ENCODE peak calls at places on chromosomes 4 and X, in four cellular contexts. One of them, this sample, is unnamed.

GRCh38 chrX:40243699-40244098 is 145.9 kb upstream of the BCOR start:
- DNase-seq in foreskin fibroblast: no peak
- DNase-seq in B cell: no peak
- DNase-seq in suprapubic skin: no peak
- DNase-seq in this sample: no peak

GRCh38 chr4:169438057-169438480 is 167.3 kb upstream of the SH3RF1 start:
- DNase-seq in B cell: no peak
- DNase-seq in foreskin fibroblast: no peak
- DNase-seq in suprapubic skin: no peak
- DNase-seq in this sample: no peak

GRCh38 chrX:77572322-77572721 is 125.1 kb downstream of the FGF16 start:
- DNase-seq in foreskin fibroblast: no peak
- DNase-seq in B cell: no peak
- DNase-seq in suprapubic skin: no peak
- DNase-seq in this sample: no peak

GRCh38 chr4:129350800-129351199 is 254.8 kb downstream of the C4orf33 start:
- DNase-seq in foreskin fibroblast: no peak
- DNase-seq in B cell: no peak
- DNase-seq in suprapubic skin: no peak
- DNase-seq in this sample: no peak

GRCh38 chrX:10296581-10296980 is 139.8 kb downstream of the CLCN4 start:
- DNase-seq in foreskin fibroblast: peak
- DNase-seq in suprapubic skin: no peak
- DNase-seq in B cell: no peak
- DNase-seq in this sample: no peak

GRCh38 chr4:183229397-183229796 is 90.7 kb downstream of the CLDN22 start:
- DNase-seq in suprapubic skin: no peak
- DNase-seq in foreskin fibroblast: peak
- DNase-seq in B cell: no peak
- DNase-seq in this sample: no peak

GRCh38 chr4:36399762-36400353 is 118.4 kb downstream of the DTHD1 start:
- DNase-seq in foreskin fibroblast: no peak
- DNase-seq in B cell: no peak
- DNase-seq in suprapubic skin: no peak
- DNase-seq in this sample: no peak

GRCh38 chr4:140448162-140448561 is 20.7 kb upstream of the CLGN start:
- DNase-seq in foreskin fibroblast: no peak
- DNase-seq in suprapubic skin: no peak
- DNase-seq in B cell: no peak
- DNase-seq in this sample: no peak

GRCh38 chr4:47122592-47123291 is 91.4 kb downstream of the GABRB1 start:
- DNase-seq in suprapubic skin: no peak
- DNase-seq in foreskin fibroblast: peak
- DNase-seq in B cell: peak
- DNase-seq in this sample: peak

GRCh38 chr4:46444318-46444717 is 54.4 kb upstream of the GABRA2 start:
- DNase-seq in suprapubic skin: no peak
- DNase-seq in foreskin fibroblast: no peak
- DNase-seq in B cell: no peak
- DNase-seq in this sample: no peak

GRCh38 chr4:53644607-53645006 is 53.3 kb upstream of the LNX1 start:
- DNase-seq in B cell: no peak
- DNase-seq in suprapubic skin: no peak
- DNase-seq in foreskin fibroblast: no peak
- DNase-seq in this sample: no peak

GRCh38 chr4:176478076-176478475 is 158.3 kb downstream of the SPCS3 start:
- DNase-seq in foreskin fibroblast: no peak
- DNase-seq in B cell: no peak
- DNase-seq in suprapubic skin: no peak
- DNase-seq in this sample: no peak

GRCh38 chr4:15781427-15782095 is 3.4 kb downstream of the CD38 start:
- DNase-seq in suprapubic skin: no peak
- DNase-seq in foreskin fibroblast: no peak
- DNase-seq in B cell: no peak
- DNase-seq in this sample: no peak

GRCh38 chr4:116358633-116359222 is 726.6 kb downstream of the TRAM1L1 start:
- DNase-seq in suprapubic skin: no peak
- DNase-seq in foreskin fibroblast: peak
- DNase-seq in B cell: no peak
- DNase-seq in this sample: peak

GRCh38 chr4:15147709-15148651 is 145.7 kb downstream of the CPEB2 start:
- DNase-seq in suprapubic skin: no peak
- DNase-seq in B cell: no peak
- DNase-seq in foreskin fibroblast: no peak
- DNase-seq in this sample: no peak

GRCh38 chr4:97953171-97953570 is 190.1 kb downstream of the STPG2 start:
- DNase-seq in suprapubic skin: no peak
- DNase-seq in foreskin fibroblast: no peak
- DNase-seq in B cell: no peak
- DNase-seq in this sample: no peak

GRCh38 chr4:176125063-176125462 is 59.4 kb downstream of the WDR17 start:
- DNase-seq in foreskin fibroblast: no peak
- DNase-seq in B cell: no peak
- DNase-seq in suprapubic skin: no peak
- DNase-seq in this sample: no peak

GRCh38 chr4:27775156-27775555 is 914.5 kb downstream of the STIM2 start:
- DNase-seq in suprapubic skin: no peak
- DNase-seq in foreskin fibroblast: no peak
- DNase-seq in B cell: no peak
- DNase-seq in this sample: no peak

DNA sequence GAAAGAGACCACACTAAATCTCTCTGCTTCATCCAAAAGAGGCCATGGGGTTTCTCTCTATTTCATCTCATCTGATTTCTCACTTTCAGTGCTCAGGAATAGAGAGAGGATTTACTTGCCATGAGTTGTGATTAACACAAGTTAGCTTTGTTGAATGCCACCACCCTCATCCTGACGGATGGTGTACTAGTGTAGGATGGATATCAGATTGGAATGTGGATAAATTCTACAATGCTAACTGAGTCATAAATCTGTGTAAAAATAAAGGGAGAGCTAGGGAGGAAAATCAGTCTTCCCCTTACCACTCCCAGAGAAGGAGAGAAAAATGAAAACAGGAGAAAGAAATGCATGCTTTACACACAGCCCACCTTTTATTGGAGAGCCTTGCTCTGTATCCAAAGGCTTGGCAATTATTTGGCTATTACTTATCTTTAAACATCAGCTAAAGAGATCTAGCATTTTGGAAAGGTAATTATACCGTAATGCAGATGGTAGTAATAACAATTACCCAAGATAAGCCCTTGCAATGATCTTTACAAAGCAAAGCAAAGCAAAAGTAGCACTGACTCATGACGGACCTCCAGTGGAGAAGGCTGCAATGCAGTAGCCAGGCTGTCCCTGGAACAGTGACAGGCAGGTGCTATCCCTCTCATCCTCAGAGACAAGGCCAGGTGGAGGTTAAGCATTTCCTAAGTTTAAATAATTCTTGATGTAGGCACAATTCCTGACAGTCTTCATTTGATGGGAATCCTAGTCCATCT is 306.3 kb upstream of the PPARGC1A start:
- DNase-seq in B cell: no peak
- DNase-seq in foreskin fibroblast: no peak
- DNase-seq in suprapubic skin: no peak
- DNase-seq in this sample: no peak
- TF ChIP-seq CTCF in B cell: no peak
- TF ChIP-seq CTCF in foreskin fibroblast: no peak
- TF ChIP-seq CTCF in suprapubic skin: no peak
- TF ChIP-seq CTCF in this sample: peak

GRCh38 chr4:22635692-22636091 is 57.0 kb upstream of the GBA3 start:
- DNase-seq in B cell: no peak
- DNase-seq in suprapubic skin: no peak
- DNase-seq in foreskin fibroblast: no peak
- DNase-seq in this sample: no peak
- TF ChIP-seq CTCF in B cell: no peak
- TF ChIP-seq CTCF in suprapubic skin: no peak
- TF ChIP-seq CTCF in foreskin fibroblast: no peak
- TF ChIP-seq CTCF in this sample: no peak

GRCh38 chr4:93791570-93792195 is 36.9 kb upstream of the ATOH1 start:
- DNase-seq in B cell: no peak
- DNase-seq in suprapubic skin: no peak
- DNase-seq in foreskin fibroblast: peak
- DNase-seq in this sample: no peak

GRCh38 chr4:93786149-93786548 is 42.4 kb upstream of the ATOH1 start:
- DNase-seq in suprapubic skin: no peak
- DNase-seq in B cell: no peak
- DNase-seq in foreskin fibroblast: no peak
- DNase-seq in this sample: no peak

DNA sequence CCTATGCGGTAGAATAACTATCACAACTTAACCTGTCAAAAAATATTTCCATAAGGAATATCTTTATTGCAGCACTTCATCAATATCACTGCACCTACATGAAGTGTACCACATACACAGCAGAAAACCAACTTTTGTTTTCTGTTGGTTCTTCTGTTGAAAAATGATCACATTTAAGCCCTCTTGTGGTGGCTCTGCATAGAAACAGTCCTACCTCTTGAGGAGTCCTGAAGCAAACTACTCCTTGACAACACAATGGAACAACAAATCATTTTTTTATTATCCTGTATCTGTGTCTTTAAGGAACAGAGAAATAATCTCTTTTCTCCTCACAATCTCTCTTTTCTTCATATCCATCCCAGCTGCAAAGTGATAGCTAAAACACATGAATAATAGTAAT is 39.8 kb upstream of the ATOH1 start:
- DNase-seq in foreskin fibroblast: no peak
- DNase-seq in B cell: no peak
- DNase-seq in suprapubic skin: no peak
- DNase-seq in this sample: no peak
- TF ChIP-seq CTCF in foreskin fibroblast: peak
- TF ChIP-seq CTCF in B cell: no peak
- TF ChIP-seq CTCF in suprapubic skin: no peak
- TF ChIP-seq CTCF in this sample: peak

GRCh38 chrX:38798956-38799355 is 2.3 kb upstream of the MID1IP1 start:
- DNase-seq in suprapubic skin: no peak
- DNase-seq in foreskin fibroblast: peak
- DNase-seq in B cell: no peak
- DNase-seq in this sample: no peak
- TF ChIP-seq CTCF in suprapubic skin: no peak
- TF ChIP-seq CTCF in foreskin fibroblast: no peak
- TF ChIP-seq CTCF in B cell: no peak
- TF ChIP-seq CTCF in this sample: no peak

GRCh38 chr4:150395872-150396271 is 186.1 kb upstream of the MAB21L2 start:
- DNase-seq in foreskin fibroblast: no peak
- DNase-seq in suprapubic skin: no peak
- DNase-seq in B cell: no peak
- DNase-seq in this sample: no peak
- TF ChIP-seq CTCF in foreskin fibroblast: no peak
- TF ChIP-seq CTCF in suprapubic skin: no peak
- TF ChIP-seq CTCF in B cell: no peak
- TF ChIP-seq CTCF in this sample: no peak

GRCh38 chr4:29972121-29972520 is 748.0 kb upstream of the PCDH7 start:
- DNase-seq in foreskin fibroblast: no peak
- DNase-seq in suprapubic skin: no peak
- DNase-seq in B cell: no peak
- DNase-seq in this sample: no peak

GRCh38 chr4:29966386-29966785 is 753.8 kb upstream of the PCDH7 start:
- DNase-seq in B cell: no peak
- DNase-seq in foreskin fibroblast: no peak
- DNase-seq in suprapubic skin: no peak
- DNase-seq in this sample: no peak

GRCh38 chr4:29970626-29971025 is 749.5 kb upstream of the PCDH7 start:
- DNase-seq in suprapubic skin: no peak
- DNase-seq in foreskin fibroblast: no peak
- DNase-seq in B cell: no peak
- DNase-seq in this sample: no peak
- TF ChIP-seq CTCF in suprapubic skin: no peak
- TF ChIP-seq CTCF in foreskin fibroblast: no peak
- TF ChIP-seq CTCF in B cell: no peak
- TF ChIP-seq CTCF in this sample: peak

This sample was measured in osteocyte.